ENCODE peak calls at places on chromosomes 5 and 9, in seven cellular contexts. O is SHP77; S is amniotic stem cell; J is AG20443; W is CD8-positive, alpha-beta memory T cell; C is ecto neural progenitor cell; G is CD14-positive monocyte. F is an unnamed sample.

GRCh38 chr5:83353774-83354173 is 117.8 kb upstream of the VCAN start:
- DNase-seq in O (no peak), S (no peak), J (no peak), W (no peak), C (no peak), G (no peak), F (no peak)

GRCh38 chr5:169429044-169429443 is 128.1 kb upstream of the SLIT3 start:
- DNase-seq in O (no peak), S (no peak), J (peak), W (no peak), C (no peak), G (no peak), F (no peak)

GRCh38 chr5:34585601-34586104 is 70.5 kb upstream of the RAI14 start:
- DNase-seq in O (no peak), S (no peak), J (no peak), W (no peak), C (no peak), G (no peak), F (peak)

GRCh38 chr9:1044643-1045042 is 5.5 kb upstream of the DMRT2 start:
- DNase-seq in O (no peak), S (no peak), J (no peak), W (no peak), C (no peak), G (no peak), F (no peak)

GRCh38 chr9:111000202-111000601 is 38.1 kb downstream of the LPAR1 start:
- DNase-seq in O (no peak), S (no peak), J (no peak), W (no peak), C (no peak), G (no peak), F (no peak)

GRCh38 chr9:134375430-134376385 is 49.5 kb downstream of the RXRA start:
- DNase-seq in O (no peak), S (no peak), J (peak), W (no peak), C (no peak), G (no peak), F (no peak)

GRCh38 chr5:149274964-149275363 is 3.3 kb downstream of the AFAP1L1 start:
- DNase-seq in O (no peak), S (no peak), J (peak), W (no peak), C (no peak), G (no peak), F (no peak)

GRCh38 chr5:137191179-137191578 is 307.9 kb downstream of the SPOCK1 start:
- DNase-seq in O (no peak), S (no peak), J (peak), W (no peak), C (no peak), G (no peak), F (no peak)

GRCh38 chr9:76245518-76245917 is 148.7 kb downstream of the RFK start:
- DNase-seq in O (no peak), S (no peak), J (no peak), W (no peak), C (no peak), G (no peak), F (no peak)

GRCh38 chr9:103242025-103242424 is 246.9 kb downstream of the CYLC2 start:
- DNase-seq in O (no peak), S (no peak), J (no peak), W (no peak), C (peak), G (no peak), F (no peak)

GRCh38 chr9:131417264-131418142 is 23.6 kb downstream of the PRRC2B start:
- DNase-seq in O (no peak), S (no peak), J (no peak), W (no peak), C (no peak), G (no peak), F (peak)

GRCh38 chr9:132141948-132142594 is 19.8 kb upstream of the NTNG2 start:
- DNase-seq in O (peak), S (no peak), J (no peak), W (no peak), C (no peak), G (no peak), F (peak)

GRCh38 chr5:17257705-17258273 is 40.4 kb downstream of the BASP1 start:
- DNase-seq in O (no peak), S (no peak), J (no peak), W (no peak), C (no peak), G (no peak), F (no peak)

GRCh38 chr5:140557136-140557805 is at the start of gene SRA1:
- DNase-seq in O (peak), S (peak), J (peak), W (peak), C (peak), G (peak), F (peak)